ENCODE peak calls at places on chromosome 19, in seven cellular contexts. O is heart right ventricle, I is small intestine, X is endothelial cell of umbilical vein, V is tibial artery, E is kidney, C is lung. Y is an unnamed sample. For H3K36me3 and H3K4me1, the result is how much of the 10 kb centered on the place peaks cover.

GRCh38 chr19:34365463-34366401 is 736 bp downstream of the GPI start:
- DNase-seq in C (peak), E (peak), I (peak), O (peak), V (peak), X (peak), Y (peak)

GRCh38 chr19:30117636-30118145 is 175.7 kb downstream of the URI1 start:
- DNase-seq in V (no peak), C (no peak), O (no peak), E (no peak), I (no peak), X (no peak), Y (no peak)

GRCh38 chr19:47253970-47254369 is 2.4 kb upstream of the CCDC9 start:
- DNase-seq in X (no peak), I (no peak), C (no peak), V (no peak), O (no peak), E (no peak), Y (no peak)

GRCh38 chr19:32318884-32319520 is 26.4 kb upstream of the ZNF507 start:
- DNase-seq in E (no peak), O (no peak), V (no peak), X (no peak), C (no peak), I (peak), Y (no peak)

GRCh38 chr19:7637374-7638256 is 705 bp downstream of the STXBP2 start:
- DNase-seq in E (peak), C (peak), X (peak), I (peak), O (no peak), V (no peak), Y (peak)

GRCh38 chr19:37078717-37079032 is 442 bp downstream of the ZNF420 start:
- DNase-seq in C (no peak), X (no peak), O (no peak), V (no peak), E (no peak), I (no peak), Y (no peak)

GRCh38 chr19:48397636-48398328 is 4.3 kb downstream of the GRIN2D start:
- DNase-seq in O (no peak), X (no peak), V (no peak), C (no peak), E (no peak), I (no peak), Y (no peak)

GRCh38 chr19:28481674-28482073 is 731.3 kb downstream of the UQCRFS1 start:
- DNase-seq in O (no peak), E (no peak), C (no peak), V (no peak), X (no peak), I (no peak), Y (no peak)

GRCh38 chr19:37928527-37929286 is 21.7 kb downstream of the SIPA1L3 start:
- DNase-seq in X (no peak), O (no peak), I (peak), E (no peak), C (no peak), V (no peak), Y (no peak)

GRCh38 chr19:27392027-27392632 is 1820.8 kb downstream of the UQCRFS1 start:
- DNase-seq in E (no peak), X (no peak), C (peak), O (no peak), I (no peak), V (peak), Y (no peak)

GRCh38 chr19:4556574-4557185 is 2.8 kb downstream of the SEMA6B start:
- DNase-seq in X (peak), C (no peak), I (no peak), O (no peak), V (no peak), E (no peak), Y (no peak)

GRCh38 chr19:33246729-33247440 is 21.2 kb upstream of the SLC7A10 start:
- DNase-seq in O (no peak), V (no peak), C (no peak), I (no peak), E (peak), X (no peak), Y (no peak)

GRCh38 chr19:40751065-40751923 is at the start of gene SNRPA:
- DNase-seq in X (peak), C (peak), I (peak), O (peak), V (peak), E (peak), Y (peak)

GRCh38 chr19:6687117-6687516 is 17.2 kb upstream of the TNFSF14 start:
- DNase-seq in V (no peak), E (no peak), I (no peak), O (no peak), X (no peak), C (no peak), Y (no peak)

GRCh38 chr19:34556500-34556899 is 74.9 kb downstream of the WTIP start:
- DNase-seq in X (peak), V (no peak), C (no peak), E (no peak), I (no peak), O (no peak), Y (peak)

GRCh38 chr19:1799695-1800342 is 12.3 kb downstream of the ATP8B3 start:
- DNase-seq in I (no peak), E (no peak), C (no peak), V (no peak), O (no peak), X (no peak), Y (no peak)

GRCh38 chr19:2477141-2477710 is 1.3 kb downstream of the GADD45B start:
- DNase-seq in C (peak), X (no peak), E (peak), O (peak), V (peak), I (peak), Y (peak)

GRCh38 chr19:45113628-45114027 is 20.6 kb downstream of the PPP1R37 start:
- DNase-seq in C (no peak), E (no peak), I (peak), X (no peak), O (no peak), V (no peak), Y (peak)

GRCh38 chr19:56132316-56132822 is 8.7 kb upstream of the ZNF444 start:
- DNase-seq in C (peak), O (no peak), X (no peak), I (no peak), E (no peak), V (no peak), Y (no peak)

GRCh38 chr19:33434886-33435705 is 61.6 kb downstream of the CEBPG start:
- DNase-seq in I (no peak), O (no peak), E (peak), X (no peak), V (no peak), C (no peak), Y (no peak)

GRCh38 chr19:34487651-34488051 is 6.1 kb downstream of the WTIP start:
- DNase-seq in E (peak), I (no peak), V (peak), O (no peak), C (no peak), X (no peak), Y (no peak)

GRCh38 chr19:35692010-35692409 is 12.3 kb upstream of the ZBTB32 start:
- DNase-seq in X (no peak), C (no peak), E (no peak), V (no peak), O (no peak), I (no peak), Y (no peak)

GRCh38 chr19:33841685-33842084 is 45.0 kb downstream of the KCTD15 start:
- DNase-seq in I (no peak), C (peak), X (no peak), V (no peak), O (no peak), E (no peak), Y (no peak)

GRCh38 chr19:48064509-48064908 is 20.6 kb upstream of the CABP5 start:
- DNase-seq in V (no peak), E (no peak), C (no peak), I (no peak), O (no peak), X (no peak), Y (no peak)

GRCh38 chr19:44722131-44723121 is 23.5 kb downstream of the CEACAM16 start:
- DNase-seq in V (no peak), O (no peak), E (no peak), I (no peak), X (peak), C (no peak), Y (no peak)

GRCh38 chr19:8148410-8149231 is 771 bp downstream of the FBN3 start:
- DNase-seq in I (peak), O (no peak), X (no peak), V (no peak), E (no peak), C (no peak), Y (no peak)

GRCh38 chr19:30434797-30435594 is 62.8 kb downstream of the ZNF536 start:
- DNase-seq in O (no peak), E (no peak), V (no peak), C (no peak), I (no peak), X (no peak), Y (no peak)

GRCh38 chr19:46068345-46069258 is 27.8 kb upstream of the IGFL4 start:
- DNase-seq in I (peak), C (no peak), V (no peak), X (peak), E (no peak), O (no peak), Y (no peak)

GRCh38 chr19:39141929-39142328 is 16.3 kb downstream of the PAK4 start:
- DNase-seq in C (no peak), O (no peak), I (no peak), V (no peak), X (no peak), E (no peak), Y (no peak)

GRCh38 chr19:21084343-21084742 is 2.3 kb downstream of the ZNF714 start:
- DNase-seq in V (no peak), O (no peak), X (no peak), E (no peak), I (no peak), C (no peak), Y (no peak)

GRCh38 chr19:56838930-56839664 is 1.4 kb downstream of the PEG3 start:
- DNase-seq in X (peak), E (peak), I (peak), C (peak), V (peak), O (peak), Y (peak)

GRCh38 chr19:2413629-2414028 is 13.8 kb downstream of the TIMM13 start:
- DNase-seq in C (no peak), E (no peak), V (no peak), X (no peak), O (no peak), I (no peak), Y (no peak)

GRCh38 chr19:4444765-4445741 is 12.5 kb downstream of the UBXN6 start:
- DNase-seq in X (no peak), E (no peak), V (no peak), I (no peak), C (no peak), O (no peak), Y (no peak)

GRCh38 chr19:47124937-47125668 is 5.5 kb upstream of the SAE1 start:
- DNase-seq in X (peak), E (no peak), O (no peak), C (no peak), V (no peak), I (peak), Y (peak)

GRCh38 chr19:47063874-47064273 is 15.4 kb upstream of the TMEM160 start:
- DNase-seq in C (no peak), I (no peak), O (no peak), E (no peak), X (no peak), V (no peak), Y (no peak)

GRCh38 chr19:31071157-31071855 is 277.9 kb downstream of the TSHZ3 start:
- DNase-seq in I (no peak), V (no peak), O (no peak), E (no peak), X (no peak), C (no peak), Y (no peak)

GRCh38 chr19:36110487-36111199 is at the start of gene OVOL3:
- DNase-seq in O (no peak), I (no peak), E (no peak), V (no peak), C (no peak), X (no peak), Y (no peak)

GRCh38 chr19:6362024-6362344 is 653 bp downstream of the CLPP start:
- DNase-seq in C (no peak), V (no peak), E (no peak), O (no peak), I (no peak), X (no peak), Y (no peak)

GRCh38 chr19:3641515-3642269 is 15.1 kb upstream of the CACTIN start:
- DNase-seq in C (no peak), E (no peak), X (no peak), O (no peak), V (no peak), I (no peak), Y (no peak)

GRCh38 chr19:42060117-42060516 is 9.9 kb downstream of the GRIK5 start:
- DNase-seq in I (no peak), C (no peak), E (no peak), X (no peak), O (no peak), V (no peak), Y (no peak)
- H3K36me3 ChIP-seq in I (under half), C (under half), E (under half), X (under half), O (under half), V (under half), Y (under half)

DNA sequence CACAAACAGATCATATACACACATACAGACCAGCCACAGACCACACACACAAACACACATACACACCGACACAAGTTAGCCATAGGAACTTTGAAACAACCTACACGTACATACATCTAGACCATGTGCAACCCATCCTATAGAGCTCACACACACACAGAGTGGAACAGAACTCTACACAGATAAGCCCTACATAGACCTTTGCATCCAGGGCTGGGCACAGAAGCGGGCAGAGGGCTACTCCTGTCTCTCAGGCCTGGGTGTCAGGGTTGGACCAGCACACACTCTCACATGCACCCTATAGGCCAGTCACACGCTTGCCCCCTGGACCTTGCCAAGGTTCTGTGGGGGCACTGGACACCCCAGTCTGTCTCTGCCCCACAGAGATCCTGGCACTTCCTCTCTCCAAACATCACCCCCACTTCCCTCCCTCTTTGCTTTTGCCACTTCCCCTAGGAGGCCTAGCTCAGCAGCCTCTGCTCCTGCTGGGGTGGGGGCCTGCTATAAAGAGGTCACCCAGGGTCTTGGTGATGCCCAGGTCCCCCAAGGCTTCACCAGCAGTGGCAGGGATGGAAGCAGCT is 5.8 kb upstream of the JUNB start:
- DNase-seq in O (peak), C (no peak), V (no peak), I (peak), X (no peak), E (no peak), Y (no peak)
- H3K4me1 ChIP-seq in O (half or more), C (under half), V (half or more), I (under half), X (under half), E (half or more), Y (half or more)

GRCh38 chr19:10159610-10160009 is 35.1 kb downstream of the DNMT1 start:
- DNase-seq in O (no peak), E (peak), C (no peak), I (no peak), V (no peak), X (no peak), Y (no peak)
- H3K36me3 ChIP-seq in O (half or more), E (under half), C (half or more), I (under half), V (half or more), X (under half), Y (under half)

GRCh38 chr19:49489601-49490167 is 2.3 kb downstream of the RPL13A start:
- DNase-seq in E (no peak), O (no peak), V (no peak), X (no peak), I (peak), C (no peak), Y (no peak)
- H3K4me1 ChIP-seq in E (under half), O (under half), V (under half), X (under half), I (under half), C (under half), Y (under half)

GRCh38 chr19:12015753-12016116 is 19.7 kb downstream of the ZNF433 start:
- DNase-seq in I (no peak), V (no peak), C (no peak), O (no peak), X (no peak), E (no peak), Y (no peak)
- H3K36me3 ChIP-seq in I (under half), V (half or more), C (under half), O (half or more), X (under half), E (under half), Y (under half)

GRCh38 chr19:13981021-13981420 is 25.1 kb downstream of the RFX1 start:
- DNase-seq in I (no peak), E (no peak), X (no peak), O (no peak), C (no peak), V (no peak), Y (no peak)
- H3K4me1 ChIP-seq in I (under half), E (under half), X (under half), O (under half), C (under half), V (under half), Y (under half)

DNA sequence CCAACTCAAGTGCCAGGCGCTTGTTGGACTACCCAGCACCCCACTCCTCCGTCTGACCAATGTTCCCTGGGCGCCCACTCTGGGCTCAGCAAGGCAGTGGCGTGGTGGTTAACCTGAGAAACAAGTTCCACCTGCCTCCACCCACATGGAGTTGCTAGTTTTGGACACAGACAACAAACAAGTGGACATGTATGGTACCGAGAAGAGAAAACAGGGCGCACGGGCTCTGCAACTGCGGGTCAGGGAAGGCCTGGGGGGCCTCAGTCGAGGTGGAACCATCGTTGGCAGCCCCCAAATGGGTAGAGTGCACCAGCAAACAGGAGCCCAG is 2.5 kb downstream of the MIER2 start:
- DNase-seq in O (no peak), I (no peak), V (no peak), C (no peak), E (no peak), X (no peak), Y (no peak)
- H3K36me3 ChIP-seq in O (under half), I (under half), V (under half), C (under half), E (under half), X (under half), Y (under half)

DNA sequence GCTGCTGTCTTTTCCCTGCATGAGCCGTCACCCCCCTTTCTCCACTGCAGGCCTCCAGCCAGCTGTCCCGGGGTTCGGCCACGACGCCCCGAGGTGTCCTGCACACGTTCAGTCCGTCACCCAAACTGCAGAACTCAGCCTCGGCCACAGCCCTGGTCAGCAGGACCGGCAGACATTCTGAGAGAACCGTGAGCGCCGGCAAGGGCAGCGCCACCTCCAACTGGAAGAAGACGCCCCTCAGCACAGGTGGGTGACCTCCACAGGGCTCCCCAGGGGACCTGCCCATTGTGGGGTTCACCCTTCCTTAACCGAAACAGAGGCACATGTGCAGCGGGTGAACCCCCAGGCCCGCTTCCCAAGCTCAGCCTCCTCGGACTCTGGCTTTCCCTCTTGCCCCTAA is 13.1 kb downstream of the TSSK6 start:
- DNase-seq in O (no peak), X (no peak), I (no peak), E (peak), V (no peak), C (no peak), Y (no peak)
- H3K4me1 ChIP-seq in O (under half), X (under half), I (under half), E (under half), V (under half), C (under half), Y (under half)

Y was measured in body of pancreas.